ENCODE peak calls at places on chromosomes 12 and 14, in four cellular contexts. One of them, this sample, is unnamed.

GRCh38 chr12:106418970-106419369 is 61.4 kb downstream of the POLR3B start:
- DNase-seq in naive thymus-derived CD4-positive, alpha-beta T cell: no peak
- DNase-seq in CD8-positive, alpha-beta memory T cell: no peak
- DNase-seq in IMR-90: no peak
- DNase-seq in this sample: no peak

GRCh38 chr12:5872745-5873144 is 72.3 kb downstream of the ANO2 start:
- DNase-seq in naive thymus-derived CD4-positive, alpha-beta T cell: no peak
- DNase-seq in CD8-positive, alpha-beta memory T cell: no peak
- DNase-seq in IMR-90: peak
- DNase-seq in this sample: no peak

GRCh38 chr14:53167602-53168328 is 14.6 kb upstream of the DDHD1 start:
- DNase-seq in naive thymus-derived CD4-positive, alpha-beta T cell: no peak
- DNase-seq in CD8-positive, alpha-beta memory T cell: no peak
- DNase-seq in IMR-90: peak
- DNase-seq in this sample: no peak

GRCh38 chr12:50200507-50201273 is 33.5 kb upstream of the CERS5 start:
- DNase-seq in naive thymus-derived CD4-positive, alpha-beta T cell: no peak
- DNase-seq in CD8-positive, alpha-beta memory T cell: no peak
- DNase-seq in IMR-90: peak
- DNase-seq in this sample: no peak

GRCh38 chr12:48795550-48796455 is 6.9 kb upstream of the ADCY6 start:
- DNase-seq in naive thymus-derived CD4-positive, alpha-beta T cell: peak
- DNase-seq in CD8-positive, alpha-beta memory T cell: peak
- DNase-seq in IMR-90: peak
- DNase-seq in this sample: peak

GRCh38 chr12:75086086-75087038 is 123.3 kb downstream of the KCNC2 start:
- DNase-seq in naive thymus-derived CD4-positive, alpha-beta T cell: no peak
- DNase-seq in CD8-positive, alpha-beta memory T cell: no peak
- DNase-seq in IMR-90: peak
- DNase-seq in this sample: no peak

GRCh38 chr14:36313898-36314297 is 6.5 kb downstream of the MBIP start:
- DNase-seq in naive thymus-derived CD4-positive, alpha-beta T cell: no peak
- DNase-seq in CD8-positive, alpha-beta memory T cell: no peak
- DNase-seq in IMR-90: no peak
- DNase-seq in this sample: no peak

GRCh38 chr14:91927216-91927615 is 20.3 kb downstream of the FBLN5 start:
- DNase-seq in naive thymus-derived CD4-positive, alpha-beta T cell: no peak
- DNase-seq in CD8-positive, alpha-beta memory T cell: no peak
- DNase-seq in IMR-90: peak
- DNase-seq in this sample: no peak

GRCh38 chr14:104604461-104605449 is at the start of gene TMEM179:
- DNase-seq in naive thymus-derived CD4-positive, alpha-beta T cell: no peak
- DNase-seq in CD8-positive, alpha-beta memory T cell: no peak
- DNase-seq in IMR-90: peak
- DNase-seq in this sample: peak

GRCh38 chr12:54298904-54299303 is 1.9 kb downstream of the NFE2 start:
- DNase-seq in naive thymus-derived CD4-positive, alpha-beta T cell: no peak
- DNase-seq in CD8-positive, alpha-beta memory T cell: no peak
- DNase-seq in IMR-90: no peak
- DNase-seq in this sample: no peak

GRCh38 chr14:71666579-71667145 is 265.6 kb upstream of the RGS6 start:
- DNase-seq in naive thymus-derived CD4-positive, alpha-beta T cell: no peak
- DNase-seq in CD8-positive, alpha-beta memory T cell: no peak
- DNase-seq in IMR-90: no peak
- DNase-seq in this sample: no peak

GRCh38 chr12:54026640-54027441 is 1.4 kb upstream of the HOXC6 start:
- DNase-seq in naive thymus-derived CD4-positive, alpha-beta T cell: no peak
- DNase-seq in CD8-positive, alpha-beta memory T cell: no peak
- DNase-seq in IMR-90: no peak
- DNase-seq in this sample: no peak

GRCh38 chr14:22558221-22558913 is 30.7 kb downstream of the DAD1 start:
- DNase-seq in naive thymus-derived CD4-positive, alpha-beta T cell: no peak
- DNase-seq in CD8-positive, alpha-beta memory T cell: peak
- DNase-seq in IMR-90: no peak
- DNase-seq in this sample: no peak

GRCh38 chr12:70534466-70534865 is 102.8 kb downstream of the PTPRB start:
- DNase-seq in naive thymus-derived CD4-positive, alpha-beta T cell: no peak
- DNase-seq in CD8-positive, alpha-beta memory T cell: no peak
- DNase-seq in IMR-90: no peak
- DNase-seq in this sample: no peak

GRCh38 chr12:85065816-85066482 is 29.8 kb downstream of the LRRIQ1 start:
- DNase-seq in naive thymus-derived CD4-positive, alpha-beta T cell: no peak
- DNase-seq in CD8-positive, alpha-beta memory T cell: no peak
- DNase-seq in IMR-90: no peak
- DNase-seq in this sample: no peak

GRCh38 chr14:101723061-101723595 is 38.4 kb upstream of the PPP2R5C start:
- DNase-seq in naive thymus-derived CD4-positive, alpha-beta T cell: no peak
- DNase-seq in CD8-positive, alpha-beta memory T cell: no peak
- DNase-seq in IMR-90: no peak
- DNase-seq in this sample: no peak

GRCh38 chr12:2606186-2606910 is 188.4 kb upstream of the FKBP4 start:
- DNase-seq in naive thymus-derived CD4-positive, alpha-beta T cell: no peak
- DNase-seq in CD8-positive, alpha-beta memory T cell: no peak
- DNase-seq in IMR-90: no peak
- DNase-seq in this sample: no peak

GRCh38 chr12:13148532-13148847 is 45.0 kb upstream of the GSG1 start:
- DNase-seq in naive thymus-derived CD4-positive, alpha-beta T cell: no peak
- DNase-seq in CD8-positive, alpha-beta memory T cell: no peak
- DNase-seq in IMR-90: no peak
- DNase-seq in this sample: no peak

GRCh38 chr12:6273931-6274687 is 36.4 kb upstream of the PLEKHG6 start:
- DNase-seq in naive thymus-derived CD4-positive, alpha-beta T cell: no peak
- DNase-seq in CD8-positive, alpha-beta memory T cell: no peak
- DNase-seq in IMR-90: no peak
- DNase-seq in this sample: no peak

GRCh38 chr14:70098257-70098809 is 90.4 kb downstream of the SLC8A3 start:
- DNase-seq in naive thymus-derived CD4-positive, alpha-beta T cell: no peak
- DNase-seq in CD8-positive, alpha-beta memory T cell: no peak
- DNase-seq in IMR-90: no peak
- DNase-seq in this sample: peak

GRCh38 chr12:12432373-12432772 is 75.5 kb downstream of the BORCS5 start:
- DNase-seq in naive thymus-derived CD4-positive, alpha-beta T cell: no peak
- DNase-seq in CD8-positive, alpha-beta memory T cell: no peak
- DNase-seq in IMR-90: peak
- DNase-seq in this sample: no peak

GRCh38 chr12:65938807-65939206 is 114.5 kb downstream of the HMGA2 start:
- DNase-seq in naive thymus-derived CD4-positive, alpha-beta T cell: no peak
- DNase-seq in CD8-positive, alpha-beta memory T cell: no peak
- DNase-seq in IMR-90: no peak
- DNase-seq in this sample: no peak
- H3K27ac ChIP-seq in naive thymus-derived CD4-positive, alpha-beta T cell: no peak
- H3K27ac ChIP-seq in CD8-positive, alpha-beta memory T cell: no peak
- H3K27ac ChIP-seq in IMR-90: no peak
- H3K27ac ChIP-seq in this sample: no peak

DNA sequence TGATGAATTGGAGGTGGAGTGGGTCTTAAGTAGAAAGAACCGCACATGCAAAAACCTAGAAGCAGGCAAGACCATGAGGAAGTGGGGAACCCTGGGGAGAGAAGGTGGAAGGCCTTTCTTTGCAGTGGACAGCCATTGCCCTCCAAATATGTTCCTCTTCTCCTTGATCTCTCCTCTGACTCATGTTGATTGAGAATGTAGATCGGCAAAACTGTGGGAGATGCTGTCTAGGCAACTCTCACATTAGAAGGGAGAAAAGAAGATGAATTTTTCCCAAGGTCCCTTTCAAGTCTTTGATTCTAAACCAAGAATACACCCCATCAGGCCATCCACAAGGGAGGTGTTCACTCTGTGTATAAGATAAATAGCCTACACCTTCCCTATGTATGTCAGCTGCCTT is 257.5 kb downstream of the MSRB3 start:
- DNase-seq in naive thymus-derived CD4-positive, alpha-beta T cell: no peak
- DNase-seq in CD8-positive, alpha-beta memory T cell: no peak
- DNase-seq in IMR-90: peak
- DNase-seq in this sample: no peak
- H3K27ac ChIP-seq in naive thymus-derived CD4-positive, alpha-beta T cell: no peak
- H3K27ac ChIP-seq in CD8-positive, alpha-beta memory T cell: no peak
- H3K27ac ChIP-seq in IMR-90: peak
- H3K27ac ChIP-seq in this sample: no peak

DNA sequence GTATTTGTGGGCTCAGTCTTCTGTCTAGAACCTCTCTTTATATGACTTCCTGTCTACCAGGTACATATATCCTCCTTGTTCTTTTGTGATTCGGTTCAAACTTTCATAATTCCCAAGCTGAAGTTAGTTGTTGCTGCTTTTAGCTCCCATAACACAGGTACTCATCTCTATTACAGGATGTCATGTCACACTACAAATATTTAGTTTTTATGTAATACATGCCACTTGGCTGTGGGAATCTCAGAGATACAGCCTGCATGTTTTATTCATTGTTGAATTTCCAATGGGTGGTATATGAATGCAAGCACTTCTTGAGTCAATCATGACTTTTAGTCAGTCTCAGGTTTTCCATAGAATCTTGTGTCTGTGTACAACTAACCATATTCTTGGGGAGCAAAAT is 122.7 kb downstream of the SINHCAF start:
- DNase-seq in naive thymus-derived CD4-positive, alpha-beta T cell: no peak
- DNase-seq in CD8-positive, alpha-beta memory T cell: no peak
- DNase-seq in IMR-90: no peak
- DNase-seq in this sample: no peak
- H3K27ac ChIP-seq in naive thymus-derived CD4-positive, alpha-beta T cell: no peak
- H3K27ac ChIP-seq in CD8-positive, alpha-beta memory T cell: no peak
- H3K27ac ChIP-seq in IMR-90: no peak
- H3K27ac ChIP-seq in this sample: no peak

DNA sequence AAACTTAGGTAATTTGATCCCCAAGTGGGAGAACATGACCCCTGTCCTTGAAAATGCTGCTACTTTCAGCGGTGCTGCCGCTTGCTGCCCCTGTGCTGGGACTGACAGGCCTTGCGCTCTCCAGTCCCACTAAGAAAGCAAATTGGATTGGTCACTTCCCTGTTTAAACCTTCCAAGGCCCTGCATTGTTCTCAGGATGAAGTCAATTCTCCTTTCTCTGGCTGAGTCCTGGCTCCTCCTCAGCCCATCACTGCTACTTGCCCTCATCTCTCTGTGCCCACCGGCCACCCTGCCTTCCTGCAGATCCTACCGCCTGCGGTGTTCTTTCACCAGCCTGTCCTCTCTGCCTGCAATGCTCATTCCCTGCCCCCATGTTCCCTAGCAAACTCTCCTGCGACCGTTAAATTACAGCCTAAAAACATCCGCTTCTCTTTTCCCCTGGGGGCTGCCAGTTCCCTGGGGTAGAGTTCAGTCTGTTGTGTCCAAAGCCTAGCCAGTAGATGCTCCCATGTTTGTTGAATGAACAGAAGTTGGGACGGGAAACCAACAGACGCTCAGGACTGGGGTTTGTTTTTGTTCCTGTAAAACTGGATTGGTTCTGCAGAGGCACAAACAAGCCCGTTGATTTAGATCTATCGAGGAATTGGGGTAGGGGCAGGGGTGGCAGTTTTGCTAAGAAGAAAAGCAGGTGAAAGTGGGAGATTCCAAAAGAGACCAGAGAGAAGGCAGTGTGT is 127.3 kb upstream of the HIF1A start:
- DNase-seq in naive thymus-derived CD4-positive, alpha-beta T cell: no peak
- DNase-seq in CD8-positive, alpha-beta memory T cell: no peak
- DNase-seq in IMR-90: no peak
- DNase-seq in this sample: no peak
- H3K27ac ChIP-seq in naive thymus-derived CD4-positive, alpha-beta T cell: no peak
- H3K27ac ChIP-seq in CD8-positive, alpha-beta memory T cell: no peak
- H3K27ac ChIP-seq in IMR-90: peak
- H3K27ac ChIP-seq in this sample: peak

GRCh38 chr14:88044782-88045446 is 40.0 kb downstream of the GPR65 start:
- DNase-seq in naive thymus-derived CD4-positive, alpha-beta T cell: no peak
- DNase-seq in CD8-positive, alpha-beta memory T cell: no peak
- DNase-seq in IMR-90: no peak
- DNase-seq in this sample: no peak
- H3K27ac ChIP-seq in naive thymus-derived CD4-positive, alpha-beta T cell: no peak
- H3K27ac ChIP-seq in CD8-positive, alpha-beta memory T cell: no peak
- H3K27ac ChIP-seq in IMR-90: no peak
- H3K27ac ChIP-seq in this sample: no peak

GRCh38 chr12:117689857-117690256 is 278.9 kb downstream of the KSR2 start:
- DNase-seq in naive thymus-derived CD4-positive, alpha-beta T cell: no peak
- DNase-seq in CD8-positive, alpha-beta memory T cell: no peak
- DNase-seq in IMR-90: no peak
- DNase-seq in this sample: no peak

GRCh38 chr12:117684471-117684870 is 284.3 kb downstream of the KSR2 start:
- DNase-seq in naive thymus-derived CD4-positive, alpha-beta T cell: no peak
- DNase-seq in CD8-positive, alpha-beta memory T cell: no peak
- DNase-seq in IMR-90: no peak
- DNase-seq in this sample: no peak

GRCh38 chr12:117685115-117685926 is 283.5 kb downstream of the KSR2 start:
- DNase-seq in naive thymus-derived CD4-positive, alpha-beta T cell: no peak
- DNase-seq in CD8-positive, alpha-beta memory T cell: no peak
- DNase-seq in IMR-90: no peak
- DNase-seq in this sample: no peak

GRCh38 chr12:117686911-117687377 is 281.8 kb downstream of the KSR2 start:
- DNase-seq in naive thymus-derived CD4-positive, alpha-beta T cell: no peak
- DNase-seq in CD8-positive, alpha-beta memory T cell: no peak
- DNase-seq in IMR-90: no peak
- DNase-seq in this sample: no peak

DNA sequence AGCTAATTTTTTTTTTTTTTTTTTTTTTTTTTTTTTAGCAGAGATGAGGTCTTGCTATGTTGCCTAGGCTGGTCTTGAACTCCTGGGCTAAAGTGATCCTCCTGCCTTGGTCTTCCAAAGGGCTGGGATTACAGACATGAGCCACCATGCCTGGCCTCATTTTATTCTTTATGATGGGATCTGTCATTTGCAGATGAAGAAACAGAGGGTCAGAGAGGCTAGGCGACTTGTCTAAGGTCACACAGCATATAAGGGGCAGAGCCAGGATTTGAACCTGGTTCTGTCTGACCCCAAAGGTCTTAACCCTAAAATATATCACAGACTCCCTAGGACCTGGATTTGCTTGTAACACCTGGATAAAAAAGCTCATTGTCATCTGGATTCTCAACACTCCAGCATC is 282.6 kb downstream of the KSR2 start:
- DNase-seq in naive thymus-derived CD4-positive, alpha-beta T cell: no peak
- DNase-seq in CD8-positive, alpha-beta memory T cell: no peak
- DNase-seq in IMR-90: no peak
- DNase-seq in this sample: no peak
- H3K27ac ChIP-seq in naive thymus-derived CD4-positive, alpha-beta T cell: no peak
- H3K27ac ChIP-seq in CD8-positive, alpha-beta memory T cell: no peak
- H3K27ac ChIP-seq in IMR-90: no peak
- H3K27ac ChIP-seq in this sample: no peak

DNA sequence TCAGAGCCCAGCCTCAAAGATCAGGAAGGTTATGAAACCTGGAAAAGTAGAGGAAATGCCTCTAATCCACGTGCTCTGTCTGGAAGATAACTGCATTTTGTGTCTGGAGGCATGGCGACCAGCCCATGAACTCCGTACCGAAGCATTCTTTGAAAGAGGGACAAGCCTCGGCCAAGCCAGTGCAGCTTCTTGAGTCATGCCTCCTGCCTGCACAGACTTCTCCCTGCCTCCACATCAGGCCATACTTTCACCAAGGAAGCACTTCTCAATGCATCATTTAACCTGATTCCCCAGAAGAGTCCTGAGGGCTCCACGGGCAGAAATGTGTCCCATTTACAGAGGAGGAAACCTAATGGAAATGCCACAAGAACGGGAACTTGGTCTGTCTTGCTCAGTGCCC is 3.4 kb downstream of the ACTN1 start:
- DNase-seq in naive thymus-derived CD4-positive, alpha-beta T cell: no peak
- DNase-seq in CD8-positive, alpha-beta memory T cell: no peak
- DNase-seq in IMR-90: peak
- DNase-seq in this sample: no peak
- H3K27ac ChIP-seq in naive thymus-derived CD4-positive, alpha-beta T cell: peak
- H3K27ac ChIP-seq in CD8-positive, alpha-beta memory T cell: no peak
- H3K27ac ChIP-seq in IMR-90: peak
- H3K27ac ChIP-seq in this sample: no peak

GRCh38 chr14:49977126-49977841 is 84.4 kb downstream of the ARF6 start:
- DNase-seq in naive thymus-derived CD4-positive, alpha-beta T cell: peak
- DNase-seq in CD8-positive, alpha-beta memory T cell: no peak
- DNase-seq in IMR-90: no peak
- DNase-seq in this sample: no peak
- H3K27ac ChIP-seq in naive thymus-derived CD4-positive, alpha-beta T cell: peak
- H3K27ac ChIP-seq in CD8-positive, alpha-beta memory T cell: no peak
- H3K27ac ChIP-seq in IMR-90: no peak
- H3K27ac ChIP-seq in this sample: no peak

This sample was measured in caudate nucleus.